ENCODE peak calls at places on chromosomes 11 and 22, in four cellular contexts. X is IMR-90, K is suprapubic skin, R is gastrocnemius medialis. N is an unnamed sample. For H3K36me3, the result is how much of the 10 kb centered on the place peaks cover.

GRCh38 chr11:2521681-2522630 is 77.1 kb downstream of the KCNQ1 start:
- DNase-seq in X (no peak), K (peak), R (peak), N (peak)

GRCh38 chr11:69770525-69770924 is 4.6 kb downstream of the FGF4 start:
- DNase-seq in X (no peak), K (no peak), R (no peak), N (no peak)

GRCh38 chr11:70420008-70420464 is 21.7 kb downstream of the CTTN start:
- DNase-seq in X (peak), K (no peak), R (no peak), N (peak)

GRCh38 chr11:75481602-75482309 is 44.0 kb downstream of the GDPD5 start:
- DNase-seq in X (no peak), K (no peak), R (no peak), N (no peak)

GRCh38 chr11:116640641-116641402 is 132.0 kb downstream of the BUD13 start:
- DNase-seq in X (no peak), K (no peak), R (no peak), N (no peak)

GRCh38 chr11:3222941-3223905 is 4.6 kb upstream of the MRGPRG start:
- DNase-seq in X (no peak), K (no peak), R (no peak), N (no peak)

GRCh38 chr11:8296872-8297271 is 33.2 kb upstream of the LMO1 start:
- DNase-seq in X (no peak), K (no peak), R (no peak), N (no peak)

GRCh38 chr11:102757823-102758549 is 22.4 kb downstream of the MMP10 start:
- DNase-seq in X (peak), K (no peak), R (no peak), N (no peak)

GRCh38 chr11:129694966-129695365 is 120.7 kb upstream of the TMEM45B start:
- DNase-seq in X (no peak), K (no peak), R (no peak), N (no peak)

GRCh38 chr11:46160100-46160499 is 38.8 kb upstream of the PHF21A start:
- DNase-seq in X (no peak), K (no peak), R (no peak), N (no peak)

GRCh38 chr11:20109731-20110445 is 50.4 kb downstream of the DBX1 start:
- DNase-seq in X (peak), K (no peak), R (no peak), N (no peak)

GRCh38 chr11:24870048-24870447 is 373.2 kb downstream of the LUZP2 start:
- DNase-seq in X (no peak), K (no peak), R (no peak), N (no peak)

GRCh38 chr11:35307221-35307621 is 112.1 kb downstream of the SLC1A2 start:
- DNase-seq in X (no peak), K (no peak), R (peak), N (no peak)

GRCh38 chr22:16936625-16937024 is 71.4 kb downstream of the GAB4 start:
- DNase-seq in X (no peak), K (no peak), R (no peak), N (no peak)

GRCh38 chr11:109071712-109072524 is 350.1 kb upstream of the C11orf87 start:
- DNase-seq in X (peak), K (no peak), R (peak), N (peak)

GRCh38 chr11:132022718-132023117 is 652.3 kb downstream of the NTM start:
- DNase-seq in X (peak), K (no peak), R (no peak), N (no peak)

GRCh38 chr11:33448461-33449130 is 191.4 kb downstream of the HIPK3 start:
- DNase-seq in X (peak), K (no peak), R (no peak), N (no peak)

GRCh38 chr11:70778828-70779365 is 380.6 kb downstream of the CTTN start:
- DNase-seq in X (no peak), K (no peak), R (no peak), N (no peak)

GRCh38 chr22:44538071-44538470 is 40.0 kb upstream of the RTL6 start:
- DNase-seq in X (peak), K (peak), R (no peak), N (no peak)

GRCh38 chr11:30914143-30914762 is 328.1 kb upstream of the MPPED2 start:
- DNase-seq in X (peak), K (no peak), R (no peak), N (peak)

GRCh38 chr11:74220376-74220775 is 49.3 kb downstream of the PPME1 start:
- DNase-seq in X (no peak), K (no peak), R (no peak), N (no peak)

GRCh38 chr11:12552677-12553076 is 121.5 kb upstream of the TEAD1 start:
- DNase-seq in X (peak), K (no peak), R (no peak), N (no peak)

GRCh38 chr11:94100253-94100652 is 28.4 kb upstream of the PANX1 start:
- DNase-seq in X (no peak), K (no peak), R (no peak), N (no peak)

GRCh38 chr11:92750794-92751193 is 218.7 kb upstream of the MTNR1B start:
- DNase-seq in X (no peak), K (no peak), R (no peak), N (no peak)

GRCh38 chr11:44130751-44131150 is 35.3 kb downstream of the EXT2 start:
- DNase-seq in X (no peak), K (no peak), R (no peak), N (no peak)

GRCh38 chr22:49827853-49828598 is at the start of gene BRD1:
- DNase-seq in X (peak), K (no peak), R (no peak), N (peak)

GRCh38 chr22:37228106-37229011 is 15.7 kb downstream of the RAC2 start:
- DNase-seq in X (peak), K (no peak), R (no peak), N (peak)

GRCh38 chr22:22710719-22711531 is 66.5 kb downstream of the GGTLC2 start:
- DNase-seq in X (peak), K (no peak), R (peak), N (peak)

GRCh38 chr22:44741929-44742328 is 10.4 kb upstream of the ARHGAP8 start:
- DNase-seq in X (no peak), K (no peak), R (no peak), N (no peak)

GRCh38 chr22:49768961-49769690 is 58.5 kb downstream of the BRD1 start:
- DNase-seq in X (peak), K (peak), R (peak), N (no peak)

GRCh38 chr11:121520243-121521144 is 67.7 kb upstream of the SORL1-AS1 start:
- DNase-seq in X (peak), K (no peak), R (no peak), N (no peak)

DNA sequence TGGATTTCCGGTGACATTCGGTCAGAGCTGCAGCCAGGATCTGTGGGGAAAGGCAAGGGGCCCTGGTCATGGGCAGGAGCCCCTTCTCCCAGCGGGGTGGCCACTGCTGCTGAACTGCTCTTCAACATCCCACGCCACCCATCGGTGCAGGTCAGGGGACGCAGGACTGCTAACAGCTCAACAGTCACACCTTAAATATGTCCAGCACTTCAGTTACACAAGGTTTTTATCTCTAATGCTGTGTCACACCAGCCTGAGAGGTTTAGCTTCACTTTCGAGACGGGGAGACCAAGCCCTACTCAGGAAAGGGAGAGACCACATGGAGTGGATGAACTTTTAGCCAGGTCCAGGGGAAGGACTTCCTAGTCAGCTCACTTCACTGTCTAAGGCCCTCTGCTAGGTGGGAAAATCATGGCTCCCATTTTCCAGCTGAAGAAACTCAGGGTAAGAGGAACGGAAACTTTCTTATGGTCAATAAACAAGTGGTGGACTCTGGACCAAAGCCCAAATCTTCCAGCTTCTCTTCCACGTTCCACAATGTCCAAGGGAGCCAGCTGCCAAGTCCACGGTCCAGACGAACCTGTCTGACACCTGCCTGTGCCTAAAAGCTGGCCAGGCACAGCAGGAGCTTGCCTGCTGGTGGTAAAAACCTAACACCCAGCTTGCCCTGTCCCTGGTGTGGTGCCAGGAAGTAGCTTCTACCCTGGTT is 21.0 kb upstream of the CHADL start:
- DNase-seq in X (no peak), K (no peak), R (no peak), N (no peak)
- H3K36me3 ChIP-seq in X (half or more), K (half or more), R (half or more), N (half or more)

GRCh38 chr11:11318961-11319360 is 34.1 kb downstream of the CSNK2A3 start:
- DNase-seq in X (no peak), K (no peak), R (no peak), N (no peak)
- TF ChIP-seq POLR2A in X (no peak), K (no peak), R (no peak), N (no peak)

DNA sequence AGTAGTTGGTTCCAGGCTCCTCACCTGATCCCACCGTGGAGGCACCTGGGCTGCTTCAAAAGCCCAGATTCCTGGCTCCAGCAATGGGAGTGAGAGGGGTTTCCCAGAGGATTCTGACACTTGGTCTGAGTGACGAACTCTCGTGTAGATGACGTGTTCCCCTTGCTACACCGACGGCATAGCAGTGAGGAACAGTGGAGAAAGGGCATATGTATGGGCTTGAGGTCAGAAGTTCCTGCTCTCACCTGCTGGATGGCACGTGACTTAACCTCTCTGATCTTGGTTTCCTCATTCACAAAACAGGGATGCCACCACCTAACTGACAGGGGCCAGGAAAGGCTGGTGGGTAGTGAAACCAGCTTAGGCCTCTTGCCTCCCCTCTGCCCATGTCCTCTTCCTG is 30.0 kb upstream of the ARFGAP3 start:
- DNase-seq in X (no peak), K (no peak), R (no peak), N (no peak)
- H3K36me3 ChIP-seq in X (half or more), K (half or more), R (under half), N (under half)

DNA sequence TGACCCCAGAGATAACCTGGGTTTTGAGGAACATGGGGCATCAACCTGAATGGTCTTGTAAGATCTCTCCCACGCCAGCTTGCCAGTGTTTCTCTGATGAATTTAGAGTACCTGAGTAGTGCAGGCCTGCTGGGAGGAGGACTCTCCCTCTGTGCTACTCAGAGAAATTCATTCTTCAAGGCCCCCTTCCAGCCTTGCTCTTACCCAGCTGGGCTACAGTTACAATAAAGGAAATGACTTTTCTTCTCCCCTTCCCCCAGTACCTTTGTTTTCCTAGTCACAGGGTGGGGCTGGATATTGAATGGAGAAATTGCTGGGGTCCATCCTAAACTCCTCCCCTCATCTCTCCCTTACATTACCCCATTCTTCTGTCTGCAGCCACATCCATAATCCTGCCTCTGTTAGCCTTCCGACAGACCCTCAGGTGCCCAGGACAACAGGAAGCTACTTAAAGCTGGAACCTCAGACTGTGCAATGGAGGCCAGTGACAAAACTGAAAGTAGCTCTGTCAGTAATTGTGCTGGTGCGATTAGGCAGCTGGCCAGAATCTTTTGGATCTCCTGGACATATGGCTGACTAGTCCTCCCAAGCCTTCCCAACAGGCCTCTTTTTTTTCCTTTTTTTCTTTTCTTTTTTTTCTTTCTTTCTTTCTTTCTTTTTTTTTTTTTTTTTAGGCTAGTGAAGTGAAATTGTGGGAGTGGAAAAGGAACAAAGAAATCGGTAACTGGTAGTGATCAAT is 17.5 kb downstream of the LIMK2 start:
- DNase-seq in X (peak), K (no peak), R (peak), N (peak)
- TF ChIP-seq POLR2A in X (no peak), K (no peak), R (no peak), N (no peak)

GRCh38 chr11:118524356-118524755 is 2.9 kb upstream of the TTC36 start:
- DNase-seq in X (no peak), K (no peak), R (no peak), N (no peak)
- H3K36me3 ChIP-seq in X (under half), K (half or more), R (under half), N (under half)

DNA sequence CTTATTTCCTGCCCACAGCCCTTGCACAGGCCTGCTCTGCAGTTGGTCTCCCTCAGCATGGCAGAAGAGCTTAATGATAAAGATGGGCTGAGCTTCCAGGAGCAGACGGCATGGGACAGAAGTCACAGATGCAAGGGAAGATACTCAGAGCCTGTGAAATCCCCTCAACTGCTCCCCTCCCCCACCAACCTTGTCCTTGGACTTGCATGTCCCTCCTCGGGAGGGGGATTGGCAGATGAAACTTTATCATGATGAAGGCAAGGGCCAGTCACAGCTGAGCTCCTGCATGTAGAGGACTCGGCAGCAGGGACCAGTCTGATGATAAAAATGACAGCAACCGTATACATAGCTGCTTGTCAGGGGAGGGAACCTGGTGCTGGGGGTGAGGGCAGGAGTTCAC is 6.8 kb upstream of the SLC22A8 start:
- DNase-seq in X (no peak), K (no peak), R (no peak), N (no peak)
- TF ChIP-seq POLR2A in X (no peak), K (no peak), R (no peak), N (no peak)

DNA sequence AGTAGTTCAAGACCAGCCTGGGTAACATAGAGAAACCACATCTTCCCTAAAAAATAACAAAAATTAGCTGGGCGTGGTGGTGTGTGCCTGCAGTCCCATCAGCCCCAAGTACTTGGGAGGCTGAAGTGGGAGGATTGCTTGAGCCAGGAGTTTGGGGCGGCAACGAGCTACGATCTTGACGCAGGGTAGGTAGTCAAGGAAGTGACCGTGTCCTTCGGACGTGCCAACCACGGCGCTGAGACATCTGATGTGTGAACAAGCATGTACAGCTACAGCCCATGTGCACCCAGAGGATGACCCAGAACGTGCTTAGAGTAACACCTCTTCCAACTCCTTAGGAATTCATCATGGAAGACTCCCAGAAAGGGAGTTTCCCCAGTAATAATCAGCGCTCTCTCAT is 21.4 kb downstream of the RGL4 start:
- DNase-seq in X (no peak), K (no peak), R (no peak), N (no peak)
- H3K36me3 ChIP-seq in X (under half), K (half or more), R (half or more), N (half or more)